ENCODE peak calls at places on chromosomes 12 and 14, in nine cellular contexts. X is progenitor cell of endocrine pancreas; J is Caki2; V is EL; P is activated naive CD4-positive, alpha-beta T cell treated with anti-CD3 and anti-CD28 coated beads for 36 hours; B is brain microvascular endothelial cell; W is HL-60; H is nucleus accumbens; E is NCI-H446 treated with DMSO at 0.1 percent for 48 hours. Z is an unnamed sample.

GRCh38 chr12:123126294-123127144 is 24.4 kb downstream of the PITPNM2 start:
- DNase-seq in X (no peak), J (peak; percentile 92), V (peak; percentile 99), P (no peak), B (peak; percentile 99), W (no peak), H (no peak), E (no peak), Z (no peak)

GRCh38 chr12:16349132-16349463 is 1.7 kb downstream of the MGST1 start:
- DNase-seq in X (no peak), J (peak; percentile 85), V (peak; percentile 88), P (no peak), B (peak; percentile 95), W (peak; percentile 84), H (no peak), E (no peak), Z (no peak)

GRCh38 chr14:100552524-100553125 is 34.6 kb downstream of the BEGAIN start:
- DNase-seq in X (no peak), J (no peak), V (no peak), P (no peak), B (no peak), W (no peak), H (no peak), E (no peak), Z (no peak)

GRCh38 chr12:116592116-116592637 is 33.0 kb downstream of the MAP1LC3B2 start:
- DNase-seq in X (no peak), J (no peak), V (no peak), P (no peak), B (no peak), W (no peak), H (peak; percentile 6), E (no peak), Z (no peak)

GRCh38 chr14:87529081-87529480 is 463.9 kb downstream of the GALC start:
- DNase-seq in X (no peak), J (no peak), V (no peak), P (no peak), B (no peak), W (no peak), H (no peak), E (no peak), Z (no peak)

GRCh38 chr14:76917158-76917596 is 91.0 kb downstream of the LRRC74A start:
- DNase-seq in X (peak; percentile 55), J (peak; percentile 64), V (peak; percentile 79), P (peak; percentile 34), B (peak; percentile 82), W (no peak), H (no peak), E (peak; percentile 35), Z (peak; percentile 90)

GRCh38 chr14:102508774-102509743 is 517 bp downstream of the ANKRD9 start:
- DNase-seq in X (peak; percentile 37), J (no peak), V (peak; percentile 49), P (no peak), B (no peak), W (no peak), H (no peak), E (no peak), Z (no peak)

GRCh38 chr12:49462103-49462739 is 76.6 kb upstream of the KCNH3 start:
- DNase-seq in X (no peak), J (no peak), V (no peak), P (no peak), B (no peak), W (no peak), H (no peak), E (no peak), Z (no peak)

GRCh38 chr14:29643415-29644206 is 284.0 kb downstream of the PRKD1 start:
- DNase-seq in X (no peak), J (peak; percentile 14), V (peak; percentile 2), P (no peak), B (no peak), W (no peak), H (no peak), E (peak; percentile 26), Z (no peak)

GRCh38 chr14:32343926-32344430 is 14.9 kb downstream of the AKAP6 start:
- DNase-seq in X (no peak), J (no peak), V (no peak), P (no peak), B (no peak), W (no peak), H (no peak), E (no peak), Z (no peak)

GRCh38 chr12:92096346-92097136 is 49.1 kb downstream of the BTG1 start:
- DNase-seq in X (no peak), J (no peak), V (no peak), P (peak; percentile 56), B (peak; percentile 65), W (no peak), H (no peak), E (no peak), Z (no peak)

GRCh38 chr12:13588574-13588973 is 392.0 kb downstream of the EMP1 start:
- DNase-seq in X (no peak), J (no peak), V (no peak), P (no peak), B (no peak), W (no peak), H (no peak), E (no peak), Z (no peak)

GRCh38 chr12:93020998-93021597 is 92.0 kb upstream of the EEA1 start:
- DNase-seq in X (no peak), J (no peak), V (no peak), P (no peak), B (no peak), W (no peak), H (no peak), E (no peak), Z (no peak)

GRCh38 chr12:25701290-25701689 is 148.2 kb upstream of the LMNTD1 start:
- DNase-seq in X (no peak), J (peak; percentile 15), V (peak; percentile 77), P (no peak), B (peak; percentile 93), W (no peak), H (no peak), E (no peak), Z (no peak)

GRCh38 chr12:71857657-71858056 is 18.1 kb downstream of the TBC1D15 start:
- DNase-seq in X (no peak), J (no peak), V (no peak), P (no peak), B (no peak), W (no peak), H (no peak), E (no peak), Z (no peak)

GRCh38 chr12:70719084-70719483 is 81.9 kb upstream of the PTPRB start:
- DNase-seq in X (no peak), J (no peak), V (no peak), P (no peak), B (no peak), W (no peak), H (no peak), E (no peak), Z (no peak)

GRCh38 chr14:94544726-94545125 is 16.5 kb upstream of the SERPINA4 start:
- DNase-seq in X (no peak), J (no peak), V (no peak), P (no peak), B (no peak), W (no peak), H (no peak), E (no peak), Z (no peak)

GRCh38 chr12:64083285-64084210 is 138.5 kb downstream of the KICS2 start:
- DNase-seq in X (no peak), J (peak; percentile 33), V (peak; percentile 83), P (no peak), B (peak; percentile 60), W (no peak), H (peak; percentile 54), E (peak; percentile 86), Z (peak; percentile 59)

GRCh38 chr14:32567543-32568384 is 238.7 kb downstream of the AKAP6 start:
- DNase-seq in X (no peak), J (peak; percentile 33), V (peak; percentile 27), P (no peak), B (no peak), W (no peak), H (no peak), E (no peak), Z (no peak)

GRCh38 chr14:24274101-24274543 is 2.7 kb upstream of the RABGGTA start:
- DNase-seq in X (no peak), J (no peak), V (no peak), P (peak; percentile 82), B (no peak), W (peak; percentile 89), H (no peak), E (no peak), Z (no peak)

GRCh38 chr12:89140580-89141236 is 211.6 kb downstream of the DUSP6 start:
- DNase-seq in X (no peak), J (no peak), V (no peak), P (no peak), B (peak; percentile 55), W (no peak), H (no peak), E (peak; percentile 84), Z (peak; percentile 60)

GRCh38 chr14:104805941-104806624 is 5.2 kb downstream of the ZBTB42 start:
- DNase-seq in X (no peak), J (no peak), V (no peak), P (no peak), B (no peak), W (no peak), H (no peak), E (no peak), Z (no peak)

GRCh38 chr14:81384900-81385299 is 15.2 kb downstream of the STON2 start:
- DNase-seq in X (no peak), J (peak; percentile 92), V (peak; percentile 3), P (no peak), B (no peak), W (no peak), H (no peak), E (peak; percentile 90), Z (peak; percentile 97)

GRCh38 chr12:120438495-120439198 is 734 bp downstream of the COX6A1 start:
- DNase-seq in X (no peak), J (peak; percentile 19), V (no peak), P (no peak), B (no peak), W (no peak), H (no peak), E (no peak), Z (no peak)

GRCh38 chr14:68312884-68313725 is 479.8 kb downstream of the ZFP36L1 start:
- DNase-seq in X (no peak), J (no peak), V (no peak), P (peak; percentile 72), B (no peak), W (no peak), H (no peak), E (no peak), Z (no peak)

GRCh38 chr14:52235434-52235833 is 32.1 kb upstream of the PTGDR start:
- DNase-seq in X (no peak), J (no peak), V (no peak), P (no peak), B (no peak), W (no peak), H (no peak), E (no peak), Z (no peak)

GRCh38 chr12:9649532-9649940 is 20.0 kb upstream of the CLEC2D start:
- DNase-seq in X (no peak), J (peak; percentile 55), V (no peak), P (peak; percentile 48), B (no peak), W (no peak), H (no peak), E (no peak), Z (no peak)